ENCODE peak calls at places on chromosomes 11 and 22, in four cellular contexts. S is cardiac muscle cell, Y is brain microvascular endothelial cell, V is IMR-90. I is an unnamed sample.

GRCh38 chr22:35488513-35488912 is 52.1 kb upstream of the RASD2 start:
- DNase-seq in V (no peak), Y (no peak), S (no peak), I (no peak)

GRCh38 chr22:35564975-35565867 is 24.6 kb downstream of the RASD2 start:
- DNase-seq in Y (peak; percentile 13), V (peak; percentile 78), S (no peak), I (no peak)

GRCh38 chr22:49715450-49715849 is 112.2 kb downstream of the BRD1 start:
- DNase-seq in S (no peak), V (no peak), Y (peak; percentile 3), I (no peak)

GRCh38 chr11:27161071-27161470 is 120.5 kb downstream of the BBOX1 start:
- DNase-seq in S (no peak), Y (peak; percentile 53), V (peak; percentile 68), I (no peak)

GRCh38 chr11:118002541-118003019 is 16.4 kb downstream of the IL10RA start:
- DNase-seq in Y (no peak), V (no peak), S (no peak), I (no peak)

GRCh38 chr11:62472063-62472884 is 53.4 kb downstream of the SCGB1A1 start:
- DNase-seq in V (peak; percentile 59), Y (no peak), S (peak; percentile 81), I (no peak)

GRCh38 chr11:85385561-85385960 is 241.6 kb downstream of the DLG2 start:
- DNase-seq in Y (no peak), S (no peak), V (no peak), I (no peak)

GRCh38 chr11:796565-797299 is 1.3 kb downstream of the SLC25A22 start:
- DNase-seq in V (no peak), Y (no peak), S (no peak), I (no peak)

GRCh38 chr11:109422755-109423113 is 744 bp downstream of the C11orf87 start:
- DNase-seq in S (no peak), Y (no peak), V (no peak), I (no peak)

GRCh38 chr11:88680806-88681205 is 343.3 kb upstream of the CTSC start:
- DNase-seq in Y (no peak), S (no peak), V (peak; percentile 6), I (no peak)

GRCh38 chr11:86514453-86514852 is 139.8 kb downstream of the CCDC81 start:
- DNase-seq in V (no peak), S (no peak), Y (no peak), I (no peak)

GRCh38 chr11:76783294-76783900 is at the start of gene TSKU:
- DNase-seq in V (no peak), S (no peak), Y (peak; percentile 36), I (no peak)

GRCh38 chr11:78664606-78665005 is 89.9 kb upstream of the NARS2 start:
- DNase-seq in V (peak; percentile 53), Y (no peak), S (no peak), I (peak; percentile 47)

GRCh38 chr11:47863189-47863892 is 15.2 kb upstream of the NUP160 start:
- DNase-seq in V (peak; percentile 92), Y (peak; percentile 36), S (no peak), I (peak; percentile 92)

GRCh38 chr22:42437488-42438292 is 5.5 kb upstream of the NFAM1 start:
- DNase-seq in V (peak; percentile 18), S (peak; percentile 80), Y (peak; percentile 11), I (no peak)

GRCh38 chr22:49380828-49381114 is 446.9 kb downstream of the BRD1 start:
- DNase-seq in Y (no peak), V (no peak), S (no peak), I (no peak)

GRCh38 chr22:25110846-25111578 is 88.6 kb upstream of the CRYBB3 start:
- DNase-seq in V (peak; percentile 67), Y (peak; percentile 80), S (peak; percentile 83), I (peak; percentile 17)

GRCh38 chr11:65884716-65885092 is 3.6 kb downstream of the FIBP start:
- DNase-seq in Y (no peak), V (peak; percentile 65), S (peak; percentile 78), I (no peak)

GRCh38 chr11:57982763-57983162 is 40.9 kb upstream of the OR9Q1 start:
- DNase-seq in V (no peak), Y (no peak), S (no peak), I (no peak)

GRCh38 chr11:61080986-61081590 is 21.2 kb upstream of the CD5 start:
- DNase-seq in V (no peak), Y (no peak), S (no peak), I (no peak)

GRCh38 chr22:43153916-43154315 is 2.6 kb downstream of the TSPO start:
- DNase-seq in S (no peak), Y (no peak), V (no peak), I (no peak)

GRCh38 chr11:1017269-1018005 is 19.1 kb downstream of the MUC6 start:
- DNase-seq in S (no peak), Y (no peak), V (no peak), I (no peak)

GRCh38 chr11:130601141-130601540 is 152.7 kb downstream of the ADAMTS15 start:
- DNase-seq in V (peak; percentile 90), Y (peak; percentile 84), S (peak; percentile 58), I (no peak)

GRCh38 chr22:46050916-46051614 is 74.1 kb upstream of the WNT7B start:
- DNase-seq in Y (no peak), S (no peak), V (no peak), I (no peak)

GRCh38 chr11:102216433-102217163 is 100.7 kb upstream of the BIRC3 start:
- DNase-seq in Y (no peak), V (no peak), S (no peak), I (no peak)

DNA sequence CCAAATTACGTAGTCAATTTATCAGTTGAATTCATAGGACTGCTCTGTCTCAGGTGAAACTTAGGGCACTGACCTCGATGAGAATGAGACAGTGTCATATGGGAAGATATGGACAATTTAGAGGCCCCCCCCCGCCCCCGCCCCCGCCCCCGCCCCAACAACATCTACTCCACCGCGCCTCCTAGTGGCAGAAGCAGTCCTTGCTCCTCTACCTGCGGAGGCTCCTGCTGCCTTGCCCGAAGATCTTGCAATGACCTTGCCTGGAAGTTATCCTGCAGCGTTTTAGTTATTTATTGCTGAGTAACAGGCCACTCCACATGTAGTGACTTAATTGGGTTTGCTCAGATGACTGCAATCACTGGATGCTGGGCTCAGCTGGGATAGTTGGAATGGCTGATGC is 15.1 kb downstream of the SERPINH1 start:
- DNase-seq in Y (no peak), V (peak; percentile 38), S (peak; percentile 55), I (no peak)
- TF ChIP-seq CTCF in Y (peak; percentile 73), V (peak; percentile 42), S (peak; percentile 58), I (peak; percentile 66)

GRCh38 chr11:6655790-6656580 is at the start of gene DCHS1:
- DNase-seq in Y (no peak), V (no peak), S (peak; percentile 66), I (no peak)
- H3K27me3 ChIP-seq in Y (peaks cover 42% of the 10 kb centered on the region), V (peaks cover 16% of the 10 kb centered on the region), S (no peaks in the 10 kb centered on the region), I (peaks cover 2% of the 10 kb centered on the region)

GRCh38 chr11:17597770-17598169 is 50.7 kb downstream of the OTOG start:
- DNase-seq in Y (no peak), V (no peak), S (no peak), I (no peak)
- TF ChIP-seq CTCF in Y (no peak), V (no peak), S (no peak), I (no peak)

DNA sequence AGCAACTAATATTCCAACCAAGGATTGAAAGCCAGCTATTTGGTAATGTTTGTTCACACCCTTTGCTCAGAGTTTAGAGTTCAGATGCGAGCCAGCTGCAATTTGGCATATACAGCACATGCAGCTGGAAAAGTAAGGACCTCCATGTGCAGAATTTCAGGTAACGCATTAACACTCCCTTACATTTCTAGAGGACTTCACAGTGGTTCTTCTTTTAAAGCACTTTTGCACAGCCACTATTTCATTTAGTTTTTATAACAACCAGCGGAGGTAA is 3.4 kb downstream of the POU2AF3 start:
- DNase-seq in S (no peak), V (no peak), Y (no peak), I (no peak)
- H3K27me3 ChIP-seq in S (peaks cover 55% of the 10 kb centered on the region), V (peaks cover 69% of the 10 kb centered on the region), Y (peaks cover 14% of the 10 kb centered on the region), I (peaks cover 33% of the 10 kb centered on the region)

GRCh38 chr22:44625421-44625760 is 76.6 kb upstream of the PRR5 start:
- DNase-seq in S (no peak), Y (no peak), V (no peak), I (no peak)

GRCh38 chr22:44624689-44625420 is 77.1 kb upstream of the PRR5 start:
- DNase-seq in S (no peak), V (no peak), Y (no peak), I (no peak)

GRCh38 chr22:44622685-44623084 is 79.3 kb upstream of the PRR5 start:
- DNase-seq in V (no peak), S (no peak), Y (no peak), I (no peak)

GRCh38 chr22:44622147-44622427 is 79.9 kb upstream of the PRR5 start:
- DNase-seq in V (no peak), S (no peak), Y (no peak), I (no peak)

GRCh38 chr22:44623771-44624510 is 78.1 kb upstream of the PRR5 start:
- DNase-seq in S (peak; percentile 65), V (peak; percentile 22), Y (peak; percentile 11), I (no peak)
- TF ChIP-seq CTCF in S (peak; percentile 57), V (peak; percentile 63), Y (peak; percentile 76), I (peak; percentile 50)

GRCh38 chr11:99418927-99419707 is 398.4 kb downstream of the CNTN5 start:
- DNase-seq in S (no peak), Y (peak; percentile 31), V (no peak), I (no peak)
- H3K27me3 ChIP-seq in S (no peaks in the 10 kb centered on the region), Y (no peaks in the 10 kb centered on the region), V (no peaks in the 10 kb centered on the region), I (no peaks in the 10 kb centered on the region)

GRCh38 chr22:28925916-28926315 is 42.5 kb downstream of the ZNRF3 start:
- DNase-seq in Y (no peak), V (no peak), S (no peak), I (no peak)
- TF ChIP-seq CTCF in Y (no peak), V (no peak), S (no peak), I (no peak)

GRCh38 chr11:30015725-30016449 is 943 bp downstream of the KCNA4 start:
- DNase-seq in Y (no peak), V (no peak), S (no peak), I (no peak)

GRCh38 chr11:30019481-30019880 is 2.7 kb upstream of the KCNA4 start:
- DNase-seq in V (no peak), Y (no peak), S (no peak), I (no peak)

GRCh38 chr11:30018443-30018842 is 1.6 kb upstream of the KCNA4 start:
- DNase-seq in V (no peak), Y (no peak), S (no peak), I (no peak)

GRCh38 chr11:30017467-30017895 is 651 bp upstream of the KCNA4 start:
- DNase-seq in S (no peak), V (no peak), Y (no peak), I (no peak)

DNA sequence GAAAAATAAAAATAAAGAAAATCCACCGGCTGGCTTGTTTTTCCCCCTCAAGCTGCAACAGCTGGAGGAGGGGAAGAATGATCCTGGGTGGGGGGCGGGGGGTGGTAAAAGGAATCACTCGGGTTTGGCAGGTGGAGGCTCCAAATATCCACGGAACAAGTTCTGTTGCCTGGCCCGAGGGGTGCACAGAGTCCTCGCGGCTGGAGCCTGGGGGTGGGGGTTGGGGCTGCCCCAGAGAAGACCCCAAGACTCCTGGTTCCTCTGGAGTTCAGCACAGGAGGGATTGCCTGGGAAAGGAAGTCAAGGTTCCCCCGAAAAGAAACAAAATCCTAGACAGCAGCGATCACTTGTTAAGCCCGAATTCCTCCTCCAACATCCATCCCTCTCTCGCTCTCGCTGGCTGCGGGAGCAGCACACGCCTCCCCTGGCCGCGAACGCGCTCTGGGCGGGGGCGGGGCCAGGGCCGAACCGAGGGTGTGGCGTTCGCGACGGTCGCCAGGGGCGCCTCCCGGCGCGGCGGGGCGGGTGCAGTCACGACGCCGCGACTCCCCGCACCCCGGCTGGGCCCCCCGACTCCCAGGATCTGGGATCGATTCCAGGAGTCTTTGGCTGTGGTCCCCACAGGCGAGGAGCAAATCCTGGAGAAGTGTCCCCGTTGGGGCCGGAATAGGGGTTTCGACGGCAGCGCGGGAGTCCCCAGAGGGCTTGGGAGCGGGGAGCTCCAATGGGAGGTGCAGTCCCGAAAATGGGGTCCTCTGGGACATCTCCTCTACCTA is at the start of gene KCNA4:
- DNase-seq in V (no peak), S (peak; percentile 76), Y (no peak), I (no peak)
- H3K27me3 ChIP-seq in V (peaks cover 19% of the 10 kb centered on the region), S (peaks cover 78% of the 10 kb centered on the region), Y (peaks cover 20% of the 10 kb centered on the region), I (no peaks in the 10 kb centered on the region)

I was measured in BJ.